ENCODE peak calls at places on chromosomes 6 and 20, in eight cellular contexts. V is kidney tubule cell; Y is activated CD4-positive, CD25-positive, alpha-beta regulatory T cell; R is K562; M is Kasumi-1; G is MM.1S; P is dorsolateral prefrontal cortex; B is NCI-H2107. O is an unnamed sample.

GRCh38 chr6:84263557-84263956 is 36.1 kb upstream of the CEP162 start:
- DNase-seq in R (no peak), B (no peak), G (no peak), M (no peak), V (no peak), Y (no peak), P (no peak), O (no peak)

GRCh38 chr6:27145731-27146455 is 101.6 kb upstream of the PRSS16 start:
- DNase-seq in R (no peak), G (peak; percentile 92), M (peak; percentile 98), Y (peak; percentile 33), B (peak; percentile 34), V (peak; percentile 81), P (peak; percentile 73), O (peak; percentile 88)

GRCh38 chr20:34715384-34715783 is 11.2 kb downstream of the TP53INP2 start:
- DNase-seq in Y (no peak), R (no peak), V (no peak), G (no peak), B (no peak), P (no peak), M (no peak), O (no peak)

GRCh38 chr6:10518461-10519216 is 2.5 kb upstream of the GCNT2 start:
- DNase-seq in G (no peak), M (peak; percentile 78), B (no peak), R (peak; percentile 74), P (no peak), Y (no peak), V (peak; percentile 75), O (no peak)

GRCh38 chr6:3159805-3160781 is 2.7 kb upstream of the TUBB2A start:
- DNase-seq in R (peak; percentile 92), P (peak; percentile 59), M (no peak), V (peak; percentile 52), B (no peak), G (no peak), Y (peak; percentile 34), O (no peak)

GRCh38 chr6:117463762-117464665 is 18.5 kb upstream of the DCBLD1 start:
- DNase-seq in V (peak; percentile 76), M (no peak), R (no peak), G (no peak), P (no peak), Y (no peak), B (no peak), O (no peak)

GRCh38 chr20:45450097-45450818 is 19.3 kb upstream of the WFDC2 start:
- DNase-seq in R (peak; percentile 57), B (no peak), Y (no peak), G (peak; percentile 44), M (peak; percentile 97), P (no peak), V (peak; percentile 81), O (peak; percentile 42)

GRCh38 chr6:19024737-19025136 is 637.6 kb downstream of the RNF144B start:
- DNase-seq in R (no peak), P (no peak), M (peak; percentile 53), B (no peak), G (no peak), V (peak; percentile 70), Y (no peak), O (peak; percentile 37)

GRCh38 chr6:4316867-4317400 is 181.6 kb upstream of the ECI2 start:
- DNase-seq in G (no peak), M (peak; percentile 95), P (no peak), V (peak; percentile 84), Y (no peak), B (no peak), R (no peak), O (no peak)

GRCh38 chr6:91860951-91861350 is 1274.1 kb upstream of the MAP3K7 start:
- DNase-seq in V (peak; percentile 17), G (no peak), M (no peak), P (no peak), Y (no peak), B (peak; percentile 11), R (no peak), O (peak; percentile 3)

GRCh38 chr6:44475779-44476434 is 88.4 kb downstream of the CDC5L start:
- DNase-seq in B (peak; percentile 34), V (peak; percentile 84), G (peak; percentile 68), Y (peak; percentile 24), R (peak; percentile 92), M (peak; percentile 67), P (peak; percentile 83), O (peak; percentile 74)